ENCODE peak calls at places on chromosomes 11 and 22, in five cellular contexts. R is A549, V is WTC11, Q is Peyer's patch, H is mammary epithelial cell. F is an unnamed sample.

GRCh38 chr11:74953448-74953847 is 4.4 kb downstream of the SPCS2 start:
- DNase-seq in R (no peak), V (no peak), Q (no peak), H (no peak), F (no peak)

GRCh38 chr11:27088353-27088752 is 47.7 kb downstream of the BBOX1 start:
- DNase-seq in R (no peak), V (no peak), Q (no peak), H (peak; percentile 80), F (no peak)

GRCh38 chr11:73376803-73377629 is 817 bp downstream of the RELT start:
- DNase-seq in R (peak; percentile 83), V (no peak), Q (peak; percentile 79), H (peak; percentile 81), F (no peak)

GRCh38 chr11:9689721-9690120 is 25.8 kb downstream of the SWAP70 start:
- DNase-seq in R (no peak), V (no peak), Q (no peak), H (no peak), F (no peak)

GRCh38 chr11:30917859-30918478 is 331.8 kb upstream of the MPPED2 start:
- DNase-seq in R (peak; percentile 47), V (no peak), Q (no peak), H (peak; percentile 26), F (peak; percentile 15)

GRCh38 chr11:57155838-57156583 is 25.7 kb upstream of the LRRC55 start:
- DNase-seq in R (no peak), V (no peak), Q (no peak), H (no peak), F (no peak)

GRCh38 chr11:73582636-73583035 is 15.3 kb downstream of the FAM168A start:
- DNase-seq in R (no peak), V (no peak), Q (no peak), H (no peak), F (no peak)

GRCh38 chr11:4610258-4610935 is 2.4 kb upstream of the TRIM68 start:
- DNase-seq in R (no peak), V (no peak), Q (no peak), H (no peak), F (no peak)

GRCh38 chr11:47586456-47586855 is at the start of gene FAM180B:
- DNase-seq in R (no peak), V (no peak), Q (no peak), H (no peak), F (no peak)

GRCh38 chr22:25741692-25742626 is at the start of gene MYO18B:
- DNase-seq in R (no peak), V (no peak), Q (no peak), H (no peak), F (peak; percentile 70)
- TF ChIP-seq CTCF in R (no peak), V (no peak), Q (no peak), H (no peak), F (no peak)

DNA sequence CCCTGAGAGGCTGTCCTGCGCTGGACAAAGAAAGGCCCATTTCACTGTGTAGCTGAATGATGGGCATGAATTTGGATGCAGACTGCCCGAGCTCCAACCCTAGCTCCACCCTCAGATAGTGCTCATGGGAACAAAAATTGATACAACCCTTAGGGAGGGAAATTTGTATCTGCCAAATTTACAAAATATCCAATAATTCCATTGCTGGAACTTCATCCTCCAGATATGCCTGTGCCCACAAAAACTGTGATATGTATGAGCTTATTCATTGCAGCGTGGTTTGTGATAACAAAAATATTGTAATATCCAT is 2.1 kb downstream of the MS4A8 start:
- DNase-seq in R (no peak), V (no peak), Q (no peak), H (no peak), F (no peak)
- TF ChIP-seq CTCF in R (no peak), V (peak; percentile 11), Q (no peak), H (no peak), F (no peak)

GRCh38 chr22:44957267-44957905 is 52.4 kb downstream of the PHF21B start:
- DNase-seq in R (no peak), V (peak; percentile 53), Q (no peak), H (no peak), F (no peak)
- TF ChIP-seq CTCF in R (no peak), V (no peak), Q (no peak), H (peak; percentile 9), F (no peak)

DNA sequence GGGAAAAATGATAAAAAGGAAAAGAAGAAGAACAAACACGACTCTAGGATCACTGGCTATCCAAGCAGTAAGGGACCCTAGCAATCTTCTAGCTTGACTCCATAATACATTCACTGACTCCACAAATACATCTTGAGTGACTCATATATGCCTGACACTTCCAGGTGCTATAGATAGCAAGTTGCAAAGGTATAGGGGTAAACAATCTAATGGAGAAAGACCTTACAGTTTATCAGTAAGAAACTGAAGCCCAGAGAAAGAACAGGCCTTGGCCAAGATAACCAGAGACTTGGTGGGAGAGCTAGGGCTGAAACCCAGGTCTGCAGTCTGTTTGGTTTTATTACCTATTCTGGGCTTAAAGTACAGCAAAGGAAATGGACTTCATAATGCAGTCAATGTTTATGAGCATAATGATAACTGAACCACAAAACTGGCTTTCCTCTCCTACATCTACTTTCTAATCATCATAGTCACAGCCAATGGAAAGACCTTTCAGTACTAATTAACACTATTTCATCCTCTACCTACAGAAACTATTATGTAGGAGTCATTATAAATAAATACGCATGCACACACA is 19.7 kb upstream of the SLC5A1 start:
- DNase-seq in R (no peak), V (no peak), Q (no peak), H (peak; percentile 58), F (no peak)
- TF ChIP-seq CTCF in R (no peak), V (no peak), Q (no peak), H (no peak), F (no peak)

GRCh38 chr22:42313204-42313603 is 42.8 kb upstream of the TCF20 start:
- DNase-seq in R (no peak), V (no peak), Q (no peak), H (no peak), F (no peak)

GRCh38 chr22:42314709-42315391 is 44.4 kb upstream of the TCF20 start:
- DNase-seq in R (no peak), V (no peak), Q (no peak), H (no peak), F (no peak)

GRCh38 chr22:42315392-42315756 is 44.9 kb upstream of the TCF20 start:
- DNase-seq in R (no peak), V (no peak), Q (no peak), H (no peak), F (no peak)

GRCh38 chr22:42316988-42317387 is 46.5 kb upstream of the TCF20 start:
- DNase-seq in R (no peak), V (no peak), Q (peak; percentile 33), H (peak; percentile 74), F (no peak)

DNA sequence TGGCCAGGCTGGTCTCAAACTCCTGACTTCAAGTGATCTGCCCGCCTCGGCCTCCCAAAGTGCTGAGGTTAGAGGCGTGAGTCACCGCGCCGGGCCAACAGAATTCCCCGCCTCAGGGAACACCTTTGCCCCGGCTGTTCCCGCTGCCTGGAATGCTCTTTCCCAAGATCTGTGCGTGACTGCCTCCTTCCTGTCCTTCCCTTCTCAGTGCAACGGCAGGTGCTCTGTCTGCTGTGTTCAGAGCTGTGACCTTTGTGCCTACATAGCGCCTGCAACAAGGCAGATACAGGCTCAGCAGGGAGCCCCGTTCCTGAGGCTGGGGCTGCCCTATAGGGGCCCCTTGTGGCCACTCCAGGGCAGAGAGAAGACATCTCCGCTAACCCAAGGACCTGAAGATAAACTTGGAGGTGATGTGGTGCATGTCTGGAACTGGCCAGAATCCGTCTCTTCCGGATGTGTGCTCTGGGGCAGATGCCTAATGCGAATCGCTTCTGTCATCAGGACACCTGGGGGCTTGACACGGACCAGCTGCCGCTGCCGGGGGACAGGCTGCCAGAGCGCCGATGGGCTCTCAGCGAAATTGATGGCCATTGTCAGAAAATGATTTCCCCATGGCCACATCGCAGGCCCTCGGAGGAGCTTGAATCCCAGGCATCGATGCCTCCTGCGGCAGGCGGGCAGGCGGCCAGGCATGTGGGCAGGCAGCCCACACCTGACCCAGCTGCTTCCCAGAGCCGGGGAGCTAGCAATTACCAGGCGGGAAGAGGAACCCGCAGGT is 43.5 kb upstream of the TCF20 start:
- DNase-seq in R (peak; percentile 77), V (peak; percentile 86), Q (peak; percentile 22), H (peak; percentile 84), F (no peak)
- TF ChIP-seq CTCF in R (peak; percentile 27), V (peak; percentile 31), Q (no peak), H (peak; percentile 68), F (peak; percentile 42)

DNA sequence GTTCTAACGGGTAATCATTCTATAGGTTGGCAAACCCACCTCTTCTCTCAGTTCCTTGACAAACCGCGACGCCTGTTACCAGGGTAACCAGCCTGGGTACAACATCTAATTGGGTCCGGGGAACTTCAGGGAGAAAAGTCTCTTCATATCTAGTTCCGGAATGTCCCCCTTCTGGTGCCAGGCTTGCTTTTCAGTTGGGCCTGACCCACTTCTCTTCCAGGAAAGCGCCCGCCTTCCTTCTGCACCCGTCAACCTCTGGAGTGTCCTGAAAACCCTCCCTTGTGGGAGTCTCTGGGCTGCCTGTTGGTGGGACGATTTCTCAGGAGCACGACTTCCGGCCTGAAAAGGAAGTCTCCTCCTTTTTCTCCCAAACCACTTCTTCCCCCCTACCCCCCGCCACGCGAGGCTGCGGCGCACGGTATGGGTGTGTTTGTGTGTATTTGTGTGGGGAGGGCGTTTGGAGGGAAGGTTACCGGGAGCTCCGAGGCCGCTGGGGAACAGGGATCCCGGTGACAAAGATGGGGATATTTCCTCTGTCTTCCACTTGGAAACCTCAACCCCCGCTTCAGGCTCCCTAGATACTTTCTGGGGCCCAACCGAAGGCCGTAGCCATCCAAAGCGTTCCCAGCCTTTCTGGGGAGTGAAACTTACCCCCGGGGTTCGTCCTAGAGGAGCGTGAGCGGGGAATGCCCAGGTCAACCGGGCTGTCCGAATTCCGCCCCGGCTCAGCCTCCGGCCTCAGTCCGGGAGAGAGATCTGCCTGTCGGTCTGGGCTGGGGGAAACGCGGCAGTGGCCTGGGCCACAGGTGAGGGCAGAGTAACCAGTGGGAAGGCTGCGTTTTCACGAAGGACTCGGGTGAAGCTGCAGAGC is at the start of the genes NKAPD1 and PIH1D2:
- DNase-seq in R (peak; percentile 89), V (peak; percentile 74), Q (peak; percentile 78), H (peak; percentile 86), F (peak; percentile 82)
- TF ChIP-seq CTCF in R (no peak), V (no peak), Q (no peak), H (peak; percentile 9), F (peak; percentile 21)

GRCh38 chr11:33451364-33451763 is 194.2 kb downstream of the HIPK3 start:
- DNase-seq in R (no peak), V (no peak), Q (no peak), H (no peak), F (no peak)
- TF ChIP-seq CTCF in R (no peak), V (no peak), Q (no peak), H (no peak), F (no peak)

GRCh38 chr22:38570841-38571364 is 920 bp upstream of the DMC1 start:
- DNase-seq in R (peak; percentile 28), V (peak; percentile 48), Q (peak; percentile 42), H (peak; percentile 43), F (peak; percentile 37)
- TF ChIP-seq CTCF in R (no peak), V (no peak), Q (no peak), H (peak; percentile 29), F (peak; percentile 8)

F was measured in heart right ventricle.